ENCODE peak calls at places on chromosomes 16 and 17, in ten cellular contexts. N, A, Y, C, L, X, M, E, H and G are unnamed samples.

GRCh38 chr17:50146927-50147640 is 3.4 kb downstream of the PPP1R9B start:
- DNase-seq in N (no peak), A (no peak), Y (no peak), C (peak; percentile 75), L (no peak), X (no peak), M (no peak), E (no peak), H (no peak), G (no peak)

GRCh38 chr17:30130121-30130520 is 13.5 kb downstream of the NSRP1 start:
- DNase-seq in N (no peak), A (no peak), Y (no peak), C (no peak), L (no peak), X (no peak), M (no peak), E (no peak), H (no peak), G (no peak)

GRCh38 chr16:74842413-74842812 is 67.8 kb upstream of the FA2H start:
- DNase-seq in N (no peak), A (no peak), Y (no peak), C (no peak), L (no peak), X (no peak), M (no peak), E (no peak), H (no peak), G (no peak)

GRCh38 chr16:78106659-78107058 is 7.2 kb downstream of the WWOX start:
- DNase-seq in N (no peak), A (no peak), Y (no peak), C (no peak), L (no peak), X (no peak), M (no peak), E (no peak), H (no peak), G (no peak)

GRCh38 chr17:53896047-53896446 is 73.3 kb downstream of the KIF2B start:
- DNase-seq in N (no peak), A (no peak), Y (no peak), C (no peak), L (no peak), X (no peak), M (no peak), E (no peak), H (no peak), G (no peak)

GRCh38 chr17:42675348-42675983 is 1.3 kb downstream of the PLEKHH3 start:
- DNase-seq in N (no peak), A (no peak), Y (no peak), C (peak; percentile 64), L (no peak), X (no peak), M (peak; percentile 77), E (peak; percentile 38), H (no peak), G (no peak)

GRCh38 chr16:78183886-78184553 is 84.6 kb downstream of the WWOX start:
- DNase-seq in N (no peak), A (no peak), Y (peak; percentile 29), C (no peak), L (no peak), X (no peak), M (no peak), E (no peak), H (no peak), G (no peak)

GRCh38 chr17:29018788-29019474 is 13.1 kb upstream of the SEZ6 start:
- DNase-seq in N (peak; percentile 83), A (no peak), Y (no peak), C (no peak), L (no peak), X (no peak), M (no peak), E (no peak), H (no peak), G (no peak)

GRCh38 chr17:57832711-57833596 is 16.9 kb downstream of the MRPS23 start:
- DNase-seq in N (peak; percentile 90), A (peak; percentile 37), Y (peak; percentile 78), C (peak; percentile 85), L (peak; percentile 69), X (peak; percentile 73), M (peak; percentile 75), E (peak; percentile 80), H (peak; percentile 72), G (no peak)

GRCh38 chr17:45394913-45395568 is 37.6 kb downstream of the ARHGAP27 start:
- DNase-seq in N (peak; percentile 98), A (no peak), Y (peak; percentile 86), C (no peak), L (peak; percentile 88), X (peak; percentile 85), M (peak; percentile 63), E (peak; percentile 95), H (peak; percentile 80), G (peak; percentile 80)

GRCh38 chr17:38451030-38451839 is 23.0 kb downstream of the ARHGAP23 start:
- DNase-seq in N (peak; percentile 97), A (no peak), Y (peak; percentile 82), C (no peak), L (peak; percentile 86), X (no peak), M (no peak), E (peak; percentile 97), H (peak; percentile 70), G (no peak)

GRCh38 chr16:81450783-81451491 is 6.3 kb downstream of the CMIP start:
- DNase-seq in N (no peak), A (no peak), Y (no peak), C (no peak), L (no peak), X (no peak), M (no peak), E (no peak), H (no peak), G (no peak)

GRCh38 chr17:78535285-78536197 is 41.7 kb downstream of the DNAH17 start:
- DNase-seq in N (peak; percentile 34), A (no peak), Y (no peak), C (no peak), L (no peak), X (no peak), M (no peak), E (no peak), H (no peak), G (no peak)

GRCh38 chr17:32654351-32654750 is 167.6 kb downstream of the CDK5R1 start:
- DNase-seq in N (no peak), A (no peak), Y (no peak), C (no peak), L (no peak), X (no peak), M (no peak), E (no peak), H (no peak), G (no peak)

GRCh38 chr16:47568355-47568754 is 107.2 kb downstream of the PHKB start:
- DNase-seq in N (no peak), A (no peak), Y (no peak), C (no peak), L (no peak), X (no peak), M (no peak), E (no peak), H (no peak), G (no peak)

DNA sequence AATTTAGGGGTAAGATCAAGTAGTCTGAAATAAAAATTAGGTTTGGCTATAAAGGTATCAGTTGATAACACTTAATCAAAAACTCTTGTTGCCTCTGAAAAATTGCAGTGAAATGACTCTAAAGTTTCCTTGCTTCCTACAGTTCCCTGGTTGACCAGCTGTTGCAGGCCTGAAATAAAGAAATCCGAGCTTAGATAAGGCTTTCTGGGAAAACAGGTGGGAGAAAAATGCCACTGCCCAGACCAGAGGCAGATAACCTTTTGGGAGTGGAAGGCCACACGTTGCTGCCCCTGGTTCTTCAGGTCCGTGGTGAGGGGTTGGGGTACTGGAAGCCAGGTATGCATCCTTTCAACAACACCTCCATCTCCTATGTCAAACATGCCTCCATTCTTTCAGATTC is 111.3 kb downstream of the HS3ST3A1 start:
- DNase-seq in N (no peak), A (no peak), Y (no peak), C (no peak), L (no peak), X (no peak), M (no peak), E (no peak), H (no peak), G (no peak)
- TF ChIP-seq CTCF in N (no peak), A (no peak), Y (no peak), C (no peak), L (no peak), X (no peak), M (no peak), E (no peak), H (no peak), G (peak; percentile 38)

DNA sequence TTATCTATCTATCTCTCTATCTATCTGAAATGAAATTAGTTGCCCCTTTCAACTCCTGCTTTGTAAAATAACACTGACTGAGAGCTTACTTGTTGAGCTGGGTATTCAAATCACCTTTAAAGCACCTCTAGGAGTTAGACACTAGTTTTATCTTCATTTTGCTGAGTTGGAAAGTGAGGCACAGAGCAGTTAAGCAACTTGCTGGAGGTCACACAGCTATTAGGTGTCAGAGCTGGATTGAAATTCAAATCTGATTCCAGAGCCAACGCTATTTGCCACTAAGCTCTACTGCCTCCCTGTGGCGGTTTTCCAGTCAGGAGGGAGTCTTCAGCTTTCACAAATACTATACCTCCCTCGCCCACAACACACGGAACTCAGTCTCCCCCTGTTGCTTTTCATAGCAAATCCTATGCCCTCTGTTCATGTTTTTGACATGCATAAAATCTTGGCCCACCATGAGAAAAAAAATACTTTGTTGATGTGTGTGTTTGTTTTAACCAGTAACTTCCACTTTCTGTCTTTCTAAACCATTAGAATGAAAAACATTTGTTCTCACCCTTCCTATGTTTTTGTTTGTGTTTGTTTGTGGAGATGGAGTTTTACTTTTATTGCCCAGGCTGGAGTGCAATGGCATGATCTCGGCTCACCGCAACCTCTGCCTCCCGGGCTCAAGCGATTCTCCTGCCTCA is 74.8 kb upstream of the SMURF2 start:
- DNase-seq in N (peak; percentile 80), A (no peak), Y (peak; percentile 62), C (no peak), L (peak; percentile 56), X (peak; percentile 14), M (peak; percentile 52), E (peak; percentile 57), H (no peak), G (no peak)
- TF ChIP-seq CTCF in N (peak; percentile 75), A (no peak), Y (peak; percentile 65), C (peak; percentile 30), L (peak; percentile 28), X (peak; percentile 58), M (no peak), E (peak; percentile 74), H (no peak), G (peak; percentile 66)

GRCh38 chr17:67751101-67752074 is 33.7 kb downstream of the NOL11 start:
- DNase-seq in N (peak; percentile 70), A (no peak), Y (no peak), C (no peak), L (peak; percentile 25), X (no peak), M (no peak), E (peak; percentile 76), H (peak; percentile 13), G (peak; percentile 54)
- TF ChIP-seq CTCF in N (no peak), A (no peak), Y (no peak), C (no peak), L (no peak), X (no peak), M (no peak), E (no peak), H (no peak), G (no peak)

DNA sequence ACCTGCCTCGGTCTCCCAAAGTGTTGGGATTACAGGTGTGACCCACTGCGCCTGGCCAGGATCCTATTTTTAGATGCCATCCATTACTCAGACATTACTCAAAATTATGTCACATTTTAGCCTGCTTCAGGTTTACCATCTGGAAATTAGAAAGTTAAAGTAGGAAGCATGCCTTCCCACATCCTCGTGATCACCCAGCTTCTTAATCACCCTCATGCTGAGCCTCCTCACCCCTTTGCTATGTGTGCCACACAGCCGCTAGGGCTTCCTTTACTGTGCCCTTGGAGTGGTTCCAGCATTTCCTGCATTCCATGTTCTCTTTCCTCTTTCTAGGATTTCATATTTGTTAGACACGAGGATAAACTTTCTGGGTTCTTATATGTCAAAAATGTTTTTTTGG is 9.3 kb downstream of the ADORA2B start:
- DNase-seq in N (no peak), A (no peak), Y (peak; percentile 55), C (no peak), L (no peak), X (no peak), M (no peak), E (no peak), H (no peak), G (no peak)
- TF ChIP-seq CTCF in N (no peak), A (no peak), Y (no peak), C (no peak), L (no peak), X (no peak), M (no peak), E (no peak), H (no peak), G (no peak)